ENCODE peak calls at places on chromosomes 16 and 17, in five cellular contexts. U is spleen; V is CD4-positive, alpha-beta memory T cell; T is CD8-positive, alpha-beta memory T cell; M is pancreas. Q is an unnamed sample. For H3K9me3 and H3K4me1, the result is how much of the 10 kb centered on the place peaks cover.

GRCh38 chr17:65102788-65103187 is 34.4 kb upstream of the RGS9 start:
- DNase-seq in U (no peak), V (no peak), T (no peak), M (no peak), Q (no peak)

GRCh38 chr17:76089680-76090516 is 10.9 kb downstream of the ZACN start:
- DNase-seq in U (no peak), V (no peak), T (no peak), M (peak), Q (no peak)

GRCh38 chr17:34709108-34709779 is 129.9 kb downstream of the TMEM132E start:
- DNase-seq in U (no peak), M (no peak), V (no peak), T (no peak), Q (no peak)

GRCh38 chr16:49649013-49649785 is 206.7 kb downstream of the ZNF423 start:
- DNase-seq in V (no peak), T (no peak), U (no peak), M (no peak), Q (no peak)

GRCh38 chr16:66618588-66618987 is 14.1 kb downstream of the CMTM3 start:
- DNase-seq in T (no peak), U (peak), V (no peak), M (no peak), Q (no peak)

GRCh38 chr16:56041556-56042140 is 149.6 kb upstream of the GNAO1 start:
- DNase-seq in T (peak), V (peak), U (no peak), M (peak), Q (no peak)

GRCh38 chr16:80580109-80580832 is 39.5 kb downstream of the DYNLRB2 start:
- DNase-seq in T (peak), V (peak), M (no peak), U (no peak), Q (peak)

GRCh38 chr16:11308493-11309283 is 27.6 kb upstream of the PRM1 start:
- DNase-seq in T (no peak), U (peak), M (peak), V (no peak), Q (no peak)

GRCh38 chr16:81778861-81779539 is at the start of gene PLCG2:
- DNase-seq in V (peak), T (peak), U (peak), M (peak), Q (peak)

GRCh38 chr17:81249233-81250040 is 10.3 kb downstream of the NDUFAF8 start:
- DNase-seq in U (no peak), M (peak), V (no peak), T (no peak), Q (no peak)

GRCh38 chr17:19645608-19646250 is 2.8 kb upstream of the ALDH3A2 start:
- DNase-seq in M (no peak), V (peak), T (peak), U (no peak), Q (peak)

GRCh38 chr17:45296003-45296832 is 20.6 kb downstream of the MAP3K14 start:
- DNase-seq in M (no peak), U (peak), T (no peak), V (no peak), Q (no peak)

GRCh38 chr16:52547001-52547833 is at the start of gene TOX3:
- DNase-seq in U (no peak), T (no peak), V (no peak), M (peak), Q (no peak)

GRCh38 chr17:16328997-16329396 is 24.3 kb downstream of the CENPV start:
- DNase-seq in M (no peak), T (no peak), U (no peak), V (no peak), Q (no peak)

GRCh38 chr17:82317394-82318168 is at the start of gene CD7:
- DNase-seq in M (peak), T (peak), U (peak), V (peak), Q (peak)

GRCh38 chr16:11057696-11058345 is 113.5 kb downstream of the CLEC16A start:
- DNase-seq in M (no peak), T (no peak), V (no peak), U (no peak), Q (no peak)

GRCh38 chr16:54429029-54429428 is 142.4 kb upstream of the IRX3 start:
- DNase-seq in M (no peak), U (no peak), V (no peak), T (no peak), Q (no peak)

GRCh38 chr16:57165923-57166322 is 19.9 kb downstream of the PSME3IP1 start:
- DNase-seq in M (no peak), U (no peak), V (no peak), T (no peak), Q (no peak)

GRCh38 chr16:526181-527014 is 1.1 kb upstream of the CAPN15 start:
- DNase-seq in M (peak), T (no peak), U (no peak), V (no peak), Q (peak)

GRCh38 chr16:524274-525011 is 3.1 kb upstream of the CAPN15 start:
- DNase-seq in U (no peak), T (no peak), M (peak), V (no peak), Q (no peak)

GRCh38 chr16:527015-527903 is at the start of gene CAPN15:
- DNase-seq in T (peak), U (peak), V (peak), M (peak), Q (peak)

GRCh38 chr16:525123-525519 is 2.4 kb upstream of the CAPN15 start:
- DNase-seq in U (no peak), M (peak), T (no peak), V (no peak), Q (no peak)

GRCh38 chr16:525520-526180 is 1.9 kb upstream of the CAPN15 start:
- DNase-seq in V (no peak), M (peak), U (no peak), T (peak), Q (peak)
- H3K27ac ChIP-seq in V (peak), M (peak), U (peak), T (peak), Q (peak)

DNA sequence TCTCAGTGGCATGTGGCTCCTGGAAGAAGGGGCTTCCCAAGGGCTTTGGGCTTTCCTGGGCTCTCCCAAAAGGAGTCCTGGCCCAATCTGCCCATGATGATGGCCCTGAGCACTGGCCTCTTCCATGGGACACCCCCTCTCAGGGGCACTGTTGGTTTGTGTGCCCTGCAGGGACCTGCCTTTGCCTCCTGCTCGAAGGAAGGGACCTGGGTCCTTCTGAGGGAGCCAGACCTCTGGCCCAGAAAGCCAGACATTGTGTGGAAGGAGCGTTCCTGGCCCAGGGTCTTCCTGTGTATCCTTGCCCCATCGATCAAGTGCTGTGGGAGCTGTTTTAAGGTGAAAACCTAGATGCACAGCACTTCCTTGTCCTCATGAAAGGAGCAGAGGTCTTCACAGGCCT is 1689.3 kb downstream of the TP53TG3F start:
- DNase-seq in M (no peak), U (peak), V (no peak), T (no peak), Q (no peak)
- H3K9me3 ChIP-seq in M (under half), U (half or more), V (under half), T (under half), Q (half or more)

GRCh38 chr17:4946312-4946976 is 1.9 kb downstream of the PFN1 start:
- DNase-seq in U (no peak), M (no peak), V (no peak), T (no peak), Q (peak)
- H3K4me1 ChIP-seq in U (half or more), M (under half), V (half or more), T (half or more), Q (half or more)

DNA sequence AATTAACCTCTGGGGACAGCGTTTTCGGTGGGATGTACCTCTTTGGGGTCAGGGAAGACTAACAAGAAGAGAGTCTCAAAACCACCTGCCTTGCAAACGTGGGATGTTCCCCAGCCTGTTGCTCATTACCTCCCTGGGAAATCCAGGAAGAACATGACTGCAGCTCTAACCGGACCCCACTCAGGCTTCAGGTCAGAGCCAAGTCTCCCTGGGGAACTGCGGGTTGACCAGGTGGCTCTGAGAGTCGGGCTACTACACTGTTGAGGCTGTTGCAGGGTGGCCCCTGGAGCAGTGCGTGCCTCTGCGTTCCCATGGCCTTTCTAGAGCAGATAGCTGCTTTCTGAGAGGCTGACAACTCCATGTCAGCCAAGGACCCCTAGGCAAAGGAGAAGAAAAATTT is 309.1 kb downstream of the FOXL1 start:
- DNase-seq in U (peak), T (no peak), M (no peak), V (no peak), Q (no peak)
- H3K27ac ChIP-seq in U (no peak), T (no peak), M (no peak), V (no peak), Q (no peak)

GRCh38 chr17:74541176-74542111 is 4.5 kb downstream of the CD300C start:
- DNase-seq in T (no peak), U (no peak), V (no peak), M (no peak), Q (no peak)
- H3K9me3 ChIP-seq in T (under half), U (under half), V (under half), M (under half), Q (under half)

Q was measured in CD4-positive, CD25-positive, alpha-beta regulatory T cell.